ENCODE peak calls at places on chromosomes 12 and 14, in seven cellular contexts. G is fibroblast of lung, U is breast epithelium, F is A549, E is endodermal cell, I is spleen, T is IMR-90. O is an unnamed sample.
A peak's percentile ranks its signal among the peaks of the same experiment; 100 is the strongest.

GRCh38 chr14:36268957-36269734 is 51.3 kb downstream of the MBIP start:
- DNase-seq in I (no peak), T (no peak), G (no peak), F (no peak), E (peak; percentile 81), U (no peak), O (no peak)

GRCh38 chr14:76781648-76782051 is 20.4 kb downstream of the VASH1 start:
- DNase-seq in T (no peak), U (no peak), G (no peak), F (no peak), E (peak; percentile 32), I (peak; percentile 45), O (no peak)

GRCh38 chr14:54737132-54737711 is 165.4 kb downstream of the GCH1 start:
- DNase-seq in I (no peak), E (no peak), T (peak; percentile 82), G (peak; percentile 92), F (no peak), U (no peak), O (no peak)

GRCh38 chr12:52191841-52192791 is at the start of gene KRT80:
- DNase-seq in U (peak; percentile 97), E (no peak), G (peak; percentile 100), F (peak; percentile 99), I (no peak), T (peak; percentile 99), O (peak; percentile 96)

GRCh38 chr14:78697341-78697740 is 527.2 kb downstream of the NRXN3 start:
- DNase-seq in F (peak; percentile 36), E (no peak), I (no peak), U (no peak), T (peak; percentile 26), G (peak; percentile 38), O (no peak)

GRCh38 chr14:67934087-67934486 is 114.5 kb downstream of the RAD51B start:
- DNase-seq in I (no peak), F (peak; percentile 89), G (peak; percentile 83), E (peak; percentile 75), U (no peak), T (peak; percentile 85), O (no peak)

GRCh38 chr14:20798318-20798717 is 4.3 kb downstream of the RNASE1 start:
- DNase-seq in I (no peak), F (no peak), T (no peak), G (no peak), E (no peak), U (no peak), O (no peak)

GRCh38 chr12:8860165-8860961 is 37.9 kb downstream of the A2ML1 start:
- DNase-seq in E (peak; percentile 90), F (peak; percentile 69), I (no peak), U (peak; percentile 29), G (peak; percentile 41), T (peak; percentile 54), O (no peak)

GRCh38 chr12:26017484-26018211 is 59.2 kb downstream of the RASSF8 start:
- DNase-seq in I (no peak), T (peak; percentile 36), U (no peak), E (peak; percentile 89), G (no peak), F (peak; percentile 60), O (no peak)

GRCh38 chr14:28751467-28752058 is 15.0 kb upstream of the FOXG1 start:
- DNase-seq in I (no peak), G (peak; percentile 59), T (peak; percentile 49), E (peak; percentile 88), U (no peak), F (peak; percentile 68), O (no peak)

GRCh38 chr12:27998170-27999110 is 25.9 kb upstream of the PTHLH start:
- DNase-seq in I (no peak), T (no peak), G (no peak), U (no peak), F (peak; percentile 59), E (no peak), O (no peak)
- TF ChIP-seq CTCF in I (no peak), T (no peak), G (no peak), U (no peak), F (no peak), E (no peak), O (no peak)

DNA sequence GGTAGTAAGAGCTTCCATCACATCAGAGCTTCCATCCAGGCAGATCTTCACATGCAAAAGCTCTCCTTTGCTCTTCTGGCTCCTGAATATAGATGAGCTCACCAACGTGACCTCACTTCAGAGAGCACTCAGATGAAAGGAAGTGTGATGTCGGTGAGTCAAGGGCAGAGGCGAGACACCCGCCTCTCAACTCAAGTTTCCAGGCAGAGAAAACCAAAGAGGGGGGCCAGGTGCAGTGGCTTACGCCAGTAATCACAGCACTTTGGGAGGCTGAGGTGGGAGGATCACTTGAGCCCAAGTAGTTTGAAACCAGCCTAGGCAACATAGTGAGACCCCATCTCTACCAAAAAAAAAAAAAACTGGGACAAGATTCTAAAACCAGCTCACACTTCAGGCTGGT is 126.9 kb downstream of the DUSP6 start:
- DNase-seq in E (peak; percentile 55), F (peak; percentile 9), T (peak; percentile 78), U (peak; percentile 20), G (peak; percentile 81), I (peak; percentile 71), O (peak; percentile 74)
- H3K27ac ChIP-seq in E (no peak overlapping the region), F (no peak overlapping the region), T (peak overlapping the region; percentile 48), U (peak overlapping the region; percentile 89), G (peak overlapping the region; percentile 71), I (peak overlapping the region; percentile 49), O (no peak overlapping the region)

DNA sequence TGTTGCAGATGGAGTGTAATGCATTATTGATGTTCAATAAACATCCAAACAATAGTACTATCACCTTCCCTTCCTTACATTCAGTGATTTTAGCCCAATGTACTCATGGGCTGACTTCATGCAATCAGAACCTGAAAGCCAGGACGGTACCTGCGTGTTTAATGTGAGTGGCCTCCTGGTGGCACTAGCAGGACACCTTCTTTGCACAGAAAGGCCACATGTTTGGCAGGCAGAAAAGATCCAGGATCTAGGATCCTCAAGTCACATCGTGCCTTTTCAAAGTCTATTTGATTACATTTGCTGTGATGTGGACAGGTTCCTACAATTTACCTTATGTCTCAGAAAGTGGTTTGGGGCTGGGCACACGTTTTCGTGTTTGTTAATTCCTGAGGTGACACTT is 82.9 kb downstream of the NEDD1 start:
- DNase-seq in F (peak; percentile 54), G (peak; percentile 33), U (no peak), T (no peak), I (no peak), E (peak; percentile 87), O (no peak)
- TF ChIP-seq CTCF in F (peak; percentile 21), G (no peak), U (peak; percentile 34), T (no peak), I (no peak), E (peak; percentile 83), O (peak; percentile 37)

GRCh38 chr12:913919-914718 is 35.4 kb downstream of the RAD52 start:
- DNase-seq in G (peak; percentile 96), E (no peak), F (no peak), T (peak; percentile 91), I (no peak), U (no peak), O (no peak)
- H3K27ac ChIP-seq in G (no peak overlapping the region), E (no peak overlapping the region), F (no peak overlapping the region), T (no peak overlapping the region), I (no peak overlapping the region), U (no peak overlapping the region), O (no peak overlapping the region)

GRCh38 chr14:60805881-60806569 is 71.5 kb downstream of the MNAT1 start:
- DNase-seq in U (no peak), G (peak; percentile 73), E (no peak), T (peak; percentile 63), F (no peak), I (no peak), O (no peak)
- TF ChIP-seq CTCF in U (no peak), G (no peak), E (no peak), T (no peak), F (no peak), I (no peak), O (no peak)

DNA sequence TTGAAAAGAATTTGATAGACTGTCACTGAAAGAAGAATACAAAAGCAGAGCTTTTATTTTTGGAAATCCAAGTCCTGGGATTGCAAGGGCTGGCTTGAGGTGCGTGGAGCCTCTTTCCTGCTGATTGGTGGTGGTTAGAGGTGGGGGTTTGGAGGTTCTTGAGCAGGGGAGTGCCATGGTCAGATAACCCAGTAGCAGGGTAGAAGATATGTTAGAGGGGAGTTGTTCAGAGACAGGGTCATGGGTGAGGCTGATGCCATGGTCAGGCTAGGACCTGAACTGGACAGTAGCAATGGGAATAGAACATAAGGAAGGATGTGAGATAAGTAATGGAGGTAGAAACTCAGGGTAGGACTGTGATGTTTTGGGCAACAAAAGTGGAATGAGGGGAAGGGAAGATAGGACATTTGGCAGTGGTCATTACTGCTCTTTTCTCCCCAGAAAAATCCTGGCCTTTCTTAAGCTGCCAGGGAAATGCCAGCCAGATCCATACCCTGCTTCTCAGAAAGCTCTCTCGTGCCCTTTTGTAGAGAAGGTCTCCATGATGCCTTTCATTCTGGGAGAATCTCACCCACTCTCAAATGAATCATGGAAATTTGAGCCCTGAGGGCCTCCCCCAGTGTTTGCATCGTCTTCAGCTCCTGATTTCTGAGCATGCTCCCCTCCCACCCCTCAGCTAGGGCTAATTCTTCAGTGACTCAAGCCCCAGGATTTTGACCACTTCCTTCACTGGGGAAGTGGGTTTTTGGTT is 9.5 kb downstream of the EMP1 start:
- DNase-seq in T (peak; percentile 99), F (peak; percentile 66), E (no peak), G (peak; percentile 99), I (no peak), U (no peak), O (no peak)
- H3K27ac ChIP-seq in T (peak overlapping the region; percentile 93), F (peak overlapping the region; percentile 63), E (no peak overlapping the region), G (peak overlapping the region; percentile 89), I (no peak overlapping the region), U (peak overlapping the region; percentile 61), O (no peak overlapping the region)

DNA sequence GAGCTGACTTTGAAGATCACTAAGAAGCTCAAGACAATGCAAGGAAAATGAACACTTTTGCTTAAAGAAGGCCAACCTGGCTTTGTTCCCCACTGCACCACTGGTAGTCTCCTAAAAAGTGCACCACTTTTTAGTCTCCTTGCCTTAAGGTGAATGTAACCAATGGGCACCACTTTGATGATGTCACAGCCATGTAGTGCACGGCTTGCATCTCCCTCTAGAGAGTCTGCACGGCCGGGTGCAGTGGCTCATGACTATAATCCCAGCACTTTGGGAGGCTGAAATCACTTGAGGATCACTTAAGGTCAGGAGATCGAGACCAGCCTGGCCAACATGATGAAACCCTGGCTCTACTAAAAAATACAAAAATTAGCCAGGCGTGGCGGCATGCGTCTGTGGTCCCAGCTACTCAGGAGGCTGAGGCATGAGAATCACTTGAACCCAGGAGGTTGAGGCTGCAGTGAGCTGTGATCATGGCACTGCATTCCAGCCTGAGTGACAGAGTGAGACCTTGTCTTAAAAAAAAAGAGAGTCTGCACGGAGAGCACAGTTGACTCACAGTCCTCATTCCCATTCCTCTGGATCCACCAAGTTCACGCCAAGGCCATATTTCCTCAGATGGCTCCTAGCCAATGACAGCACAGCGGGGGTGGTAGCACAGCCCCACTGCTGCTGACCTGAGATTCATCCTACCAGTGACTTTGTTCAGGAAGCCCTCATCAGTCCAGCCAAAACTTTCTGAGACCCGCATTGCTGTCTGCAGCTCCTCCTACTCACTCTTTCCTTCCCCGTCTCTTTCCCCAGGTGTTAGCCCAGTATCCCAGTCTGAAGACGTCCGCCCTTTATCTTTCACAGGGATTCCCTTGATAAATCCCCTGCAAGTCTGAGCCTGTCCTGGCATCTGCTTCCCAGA is 16.5 kb upstream of the IFT81 start:
- DNase-seq in F (peak; percentile 98), G (peak; percentile 98), I (no peak), T (peak; percentile 97), U (peak; percentile 48), E (peak; percentile 63), O (peak; percentile 86)
- TF ChIP-seq CTCF in F (no peak), G (no peak), I (no peak), T (no peak), U (no peak), E (no peak), O (no peak)

GRCh38 chr12:119876761-119877638 is at the start of gene CIT:
- DNase-seq in E (peak; percentile 99), G (peak; percentile 91), U (peak; percentile 78), T (peak; percentile 93), I (peak; percentile 93), F (peak; percentile 97), O (peak; percentile 94)
- H3K27ac ChIP-seq in E (no peak within 1 kb of the TSS), G (peak within 1 kb of the TSS; percentile 79), U (peak within 1 kb of the TSS; percentile 58), T (peak within 1 kb of the TSS; percentile 27), I (no peak within 1 kb of the TSS), F (peak within 1 kb of the TSS; percentile 79), O (no peak within 1 kb of the TSS)

O was measured in kidney.